ENCODE peak calls at places on chromosomes 16 and 17, in five cellular contexts. C, L, E, B and A are unnamed samples. For H3K36me3, the result is how much of the 10 kb centered on the place peaks cover.

GRCh38 chr17:15262291-15263205 is 2.6 kb downstream of the PMP22 start:
- ATAC-seq in C (peak), B (no peak), E (peak), L (peak), A (peak)

GRCh38 chr17:67138392-67138791 is 94.0 kb downstream of the CACNG1 start:
- ATAC-seq in E (no peak), L (no peak), C (no peak), B (no peak), A (no peak)

GRCh38 chr17:65385726-65386125 is 175.7 kb downstream of the AXIN2 start:
- ATAC-seq in B (no peak), L (no peak), C (peak), E (no peak), A (no peak)

GRCh38 chr16:2022723-2023097 is 3.1 kb downstream of the NPW start:
- ATAC-seq in L (peak), B (peak), E (peak), C (peak), A (peak)

GRCh38 chr17:10156579-10157488 is 41.6 kb downstream of the GAS7 start:
- ATAC-seq in C (no peak), E (no peak), B (peak), L (peak), A (peak)

GRCh38 chr17:40307001-40307690 is 1.8 kb upstream of the RARA start:
- ATAC-seq in B (no peak), C (peak), E (peak), L (no peak), A (no peak)

GRCh38 chr17:69223809-69224208 is 4.8 kb downstream of the ABCA10 start:
- ATAC-seq in B (peak), C (no peak), E (peak), L (no peak), A (no peak)

GRCh38 chr16:81995651-81996050 is 15.6 kb downstream of the SDR42E1 start:
- ATAC-seq in E (no peak), B (no peak), C (no peak), L (no peak), A (no peak)

GRCh38 chr17:40015005-40015997 is at the start of gene CSF3:
- ATAC-seq in E (peak), B (peak), C (no peak), L (peak), A (no peak)

GRCh38 chr16:82002831-82003230 is 8.4 kb downstream of the SDR42E1 start:
- ATAC-seq in E (no peak), L (no peak), C (no peak), B (no peak), A (no peak)

GRCh38 chr16:85461814-85462404 is 151.2 kb upstream of the GSE1 start:
- ATAC-seq in E (peak), B (peak), C (peak), L (peak), A (peak)

GRCh38 chr17:9472541-9472940 is 103.1 kb downstream of the STX8 start:
- ATAC-seq in C (no peak), E (no peak), L (no peak), B (no peak), A (peak)

GRCh38 chr16:84753412-84754325 is 53.9 kb downstream of the USP10 start:
- ATAC-seq in B (peak), E (peak), C (peak), L (no peak), A (no peak)

GRCh38 chr17:259341-259976 is 78.0 kb upstream of the DOC2B start:
- ATAC-seq in B (no peak), E (no peak), L (no peak), C (no peak), A (no peak)

GRCh38 chr17:9028171-9028570 is 6.9 kb downstream of the NTN1 start:
- ATAC-seq in C (no peak), B (no peak), L (no peak), E (no peak), A (peak)

GRCh38 chr16:22161999-22162657 is at the start of gene SDR42E2:
- ATAC-seq in L (no peak), B (peak), C (peak), E (peak), A (no peak)

GRCh38 chr17:51820252-51820651 is 338.3 kb downstream of the CA10 start:
- ATAC-seq in L (no peak), E (no peak), C (no peak), B (no peak), A (no peak)

GRCh38 chr16:78252757-78253156 is 153.3 kb downstream of the WWOX start:
- ATAC-seq in C (no peak), E (peak), L (no peak), B (no peak), A (no peak)

GRCh38 chr16:50671644-50672260 is 9.4 kb downstream of the SNX20 start:
- ATAC-seq in L (no peak), B (peak), C (peak), E (no peak), A (no peak)

GRCh38 chr17:44076716-44077594 is 6.4 kb downstream of the G6PC3 start:
- ATAC-seq in L (no peak), E (peak), C (no peak), B (no peak), A (no peak)

GRCh38 chr17:65229596-65229995 is 92.4 kb downstream of the RGS9 start:
- ATAC-seq in E (no peak), B (peak), L (no peak), C (no peak), A (no peak)

GRCh38 chr16:69858196-69859104 is 92.7 kb upstream of the CLEC18A start:
- ATAC-seq in C (no peak), B (no peak), L (no peak), E (peak), A (no peak)

GRCh38 chr16:22240023-22240697 is 34.1 kb downstream of the EEF2K start:
- ATAC-seq in L (no peak), B (no peak), C (no peak), E (no peak), A (peak)

GRCh38 chr16:55944377-55944802 is 69.2 kb upstream of the CES5A start:
- ATAC-seq in E (peak), B (peak), C (peak), L (peak), A (peak)

GRCh38 chr16:89261691-89262563 is 44.4 kb downstream of the ZNF778 start:
- ATAC-seq in C (no peak), B (no peak), L (no peak), E (peak), A (no peak)

GRCh38 chr17:15350777-15351486 is 9.5 kb upstream of the TEKT3 start:
- ATAC-seq in B (no peak), L (no peak), E (no peak), C (no peak), A (peak)

GRCh38 chr16:23060458-23061320 is 88.6 kb downstream of the USP31 start:
- ATAC-seq in C (peak), B (peak), E (peak), L (peak), A (peak)

GRCh38 chr16:29664133-29664912 is 1.3 kb downstream of the SPN start:
- ATAC-seq in E (peak), B (peak), L (no peak), C (peak), A (no peak)

GRCh38 chr16:62035115-62036092 is 834 bp downstream of the CDH8 start:
- ATAC-seq in B (no peak), E (no peak), C (no peak), L (no peak), A (peak)

GRCh38 chr17:42555122-42555622 is 2.4 kb downstream of the HSD17B1 start:
- ATAC-seq in C (no peak), E (peak), L (no peak), B (peak), A (no peak)

GRCh38 chr16:68510775-68511174 is 28.3 kb upstream of the ZFP90 start:
- ATAC-seq in C (no peak), B (no peak), L (no peak), E (no peak), A (no peak)

GRCh38 chr17:41718287-41718645 is 6.1 kb downstream of the GAST start:
- ATAC-seq in E (no peak), C (no peak), B (no peak), L (no peak), A (no peak)

GRCh38 chr17:6660765-6661463 is 9.4 kb downstream of the C17orf100 start:
- ATAC-seq in C (no peak), B (peak), E (no peak), L (no peak), A (no peak)

GRCh38 chr17:6661464-6661848 is 9.9 kb downstream of the C17orf100 start:
- ATAC-seq in L (no peak), B (no peak), C (no peak), E (no peak), A (no peak)

GRCh38 chr17:6654816-6655731 is 3.5 kb downstream of the C17orf100 start:
- ATAC-seq in E (no peak), C (no peak), L (no peak), B (no peak), A (no peak)

GRCh38 chr17:6660101-6660500 is 8.5 kb downstream of the C17orf100 start:
- ATAC-seq in B (no peak), C (no peak), E (no peak), L (no peak), A (no peak)

DNA sequence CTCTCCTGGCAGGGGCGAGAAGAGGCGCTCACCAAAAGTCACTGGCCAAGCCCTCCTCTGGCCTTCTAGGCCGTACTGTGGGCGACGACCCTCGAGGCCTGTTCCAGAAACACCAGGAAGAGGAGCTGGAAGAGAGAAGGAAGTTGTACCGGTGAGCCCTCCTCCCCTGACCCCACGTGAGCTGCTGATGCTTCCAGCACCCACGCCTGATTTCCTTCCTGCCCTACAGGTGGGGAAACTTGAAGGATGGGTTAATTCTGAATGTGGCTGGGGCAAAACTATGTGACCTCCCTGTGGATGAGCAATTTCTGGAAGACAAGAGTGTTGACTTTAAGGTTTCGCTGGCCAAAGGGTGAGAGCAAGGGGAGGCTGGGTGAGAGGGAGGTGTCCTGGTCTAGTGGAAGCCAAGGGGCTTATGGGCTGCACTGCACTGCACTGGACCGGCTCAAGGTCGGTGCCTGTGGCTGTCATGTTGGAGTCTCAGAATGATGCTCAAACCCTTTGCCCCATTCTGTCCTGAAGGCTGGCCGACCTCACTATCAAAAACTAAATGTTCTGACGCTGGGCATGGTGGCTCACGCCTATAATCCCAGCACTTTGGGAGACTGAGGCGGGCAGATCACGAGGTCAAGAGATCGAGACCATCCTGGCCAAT is 6.2 kb downstream of the C17orf100 start:
- ATAC-seq in L (no peak), E (no peak), C (no peak), B (peak), A (no peak)
- H3K4me3 ChIP-seq in L (peak), E (no peak), C (no peak), B (peak), A (no peak)

GRCh38 chr16:15701975-15702970 is 52.2 kb downstream of the NDE1 start:
- ATAC-seq in B (no peak), C (no peak), E (no peak), L (no peak), A (peak)

GRCh38 chr16:15703029-15703736 is 53.1 kb downstream of the NDE1 start:
- ATAC-seq in E (no peak), L (no peak), B (no peak), C (no peak), A (no peak)

GRCh38 chr16:15704545-15704987 is 54.5 kb downstream of the NDE1 start:
- ATAC-seq in E (peak), B (peak), L (peak), C (peak), A (peak)

GRCh38 chr16:15701367-15701766 is 51.3 kb downstream of the NDE1 start:
- ATAC-seq in C (no peak), B (no peak), E (no peak), L (no peak), A (no peak)

GRCh38 chr16:15699819-15700218 is 49.8 kb downstream of the NDE1 start:
- ATAC-seq in L (no peak), C (no peak), E (no peak), B (no peak), A (no peak)
- H3K36me3 ChIP-seq in L (half or more), C (half or more), E (under half), B (under half), A (half or more)

DNA sequence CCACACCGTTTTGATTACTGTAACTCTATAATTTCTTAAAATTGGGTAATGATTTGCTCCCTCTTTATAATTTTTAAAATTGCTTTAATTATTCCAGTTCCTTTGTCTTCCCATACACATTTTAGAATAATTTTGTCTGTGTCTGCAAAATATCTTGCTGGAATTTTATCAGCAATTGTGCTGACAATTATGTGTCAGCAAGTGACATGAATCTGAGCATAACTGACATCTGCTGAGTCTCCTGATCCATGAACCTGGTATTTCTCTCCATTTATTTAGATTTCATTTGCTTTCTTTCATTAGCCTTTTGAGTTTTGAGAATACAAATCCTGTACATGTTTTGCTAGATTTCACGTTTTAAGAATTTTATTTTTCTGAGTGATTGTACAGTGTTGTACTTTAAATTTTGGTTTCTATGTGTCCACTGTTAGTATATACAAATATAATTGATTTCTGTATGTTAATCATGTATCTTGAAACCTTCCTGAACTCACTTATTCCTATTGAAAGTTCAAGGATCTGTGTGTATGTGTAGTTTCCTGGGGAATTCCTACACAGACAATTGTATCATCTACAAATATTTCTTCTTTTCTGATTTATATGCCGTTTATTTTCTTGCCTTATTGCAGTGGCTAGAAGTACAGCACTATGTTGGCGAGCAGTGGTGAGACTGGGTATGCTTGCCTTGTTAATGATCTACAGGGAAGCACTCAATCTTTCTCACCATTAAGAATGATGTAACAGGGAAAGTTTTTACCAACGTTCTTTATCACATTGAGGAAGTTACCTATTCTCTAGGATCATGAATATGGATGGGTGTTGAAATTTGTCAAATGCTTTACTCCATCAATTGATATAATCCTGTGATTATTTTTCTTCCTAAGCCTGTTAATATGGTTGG is 45.2 kb downstream of the N4BP1 start:
- ATAC-seq in L (no peak), E (no peak), C (no peak), B (peak), A (no peak)
- TF ChIP-seq EP300 in L (no peak), E (no peak), C (no peak), B (no peak), A (no peak)

DNA sequence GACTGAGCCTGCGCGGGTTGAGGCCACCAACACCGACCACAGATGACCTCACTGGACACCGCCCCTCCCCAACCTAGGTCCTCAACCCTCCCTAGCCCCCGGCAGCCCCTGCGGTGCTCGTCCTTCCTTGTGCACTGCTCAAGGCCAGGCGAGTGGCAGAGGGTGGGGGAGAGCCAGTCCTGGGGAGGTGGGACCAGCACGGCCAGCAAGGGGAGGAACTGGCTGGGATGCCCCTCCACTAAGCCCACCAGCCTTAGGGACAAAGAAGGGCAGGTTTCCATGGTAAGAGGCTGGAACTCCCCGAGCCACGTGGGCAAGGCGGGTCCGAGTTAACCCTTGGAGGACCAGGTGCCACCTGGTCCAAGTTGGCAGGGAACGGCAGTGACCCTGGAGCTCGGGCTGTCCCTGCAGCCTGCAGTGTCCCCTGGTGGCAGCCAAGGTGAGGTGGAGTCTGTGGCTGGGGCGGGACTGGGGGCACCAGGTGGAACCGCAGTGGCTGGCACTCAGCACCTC is 9.2 kb downstream of the FSCN2 start:
- ATAC-seq in E (peak), B (peak), L (peak), C (peak), A (peak)
- H3K4me3 ChIP-seq in E (no peak), B (no peak), L (no peak), C (no peak), A (no peak)

DNA sequence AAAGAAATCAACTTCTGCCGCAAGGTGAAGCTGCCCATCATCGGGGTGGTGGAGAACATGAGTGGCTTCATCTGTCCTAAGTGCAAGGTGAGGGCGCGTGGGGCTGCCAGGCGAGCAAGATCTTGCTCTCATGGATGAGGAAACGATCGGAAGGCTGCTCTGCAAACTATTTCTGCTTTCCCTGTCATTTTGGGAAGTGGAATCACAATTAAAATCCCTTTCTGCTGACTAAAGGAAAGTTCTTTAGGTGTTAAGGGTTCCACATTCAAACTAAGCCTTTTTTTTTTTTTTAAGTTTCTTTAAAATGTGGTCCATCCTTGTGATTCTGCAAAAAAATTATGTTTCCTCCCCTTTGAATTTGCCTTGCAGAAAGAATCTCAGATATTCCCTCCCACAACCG is 17.7 kb downstream of the NUBP1 start:
- ATAC-seq in C (no peak), B (no peak), E (no peak), L (no peak), A (no peak)
- H3K36me3 ChIP-seq in C (half or more), B (under half), E (half or more), L (half or more), A (under half)

GRCh38 chr17:78815696-78816095 is 24.9 kb downstream of the USP36 start:
- ATAC-seq in E (no peak), C (no peak), B (no peak), L (no peak), A (no peak)

GRCh38 chr17:78818152-78818846 is 22.3 kb downstream of the USP36 start:
- ATAC-seq in L (no peak), E (no peak), C (no peak), B (no peak), A (no peak)

GRCh38 chr17:78818932-78819331 is 21.7 kb downstream of the USP36 start:
- ATAC-seq in C (peak), B (no peak), L (no peak), E (no peak), A (no peak)

GRCh38 chr17:78819402-78819801 is 21.2 kb downstream of the USP36 start:
- ATAC-seq in C (no peak), E (no peak), L (no peak), B (no peak), A (no peak)

GRCh38 chr17:78817123-78817522 is 23.5 kb downstream of the USP36 start:
- ATAC-seq in B (no peak), E (no peak), C (no peak), L (no peak), A (no peak)
- TF ChIP-seq EP300 in B (no peak), E (no peak), C (no peak), L (no peak), A (no peak)

GRCh38 chr17:75033346-75034235 is 13.2 kb downstream of the ATP5PD start:
- ATAC-seq in C (peak), E (peak), L (peak), B (peak), A (peak)

GRCh38 chr17:75034236-75034908 is 12.4 kb downstream of the ATP5PD start:
- ATAC-seq in B (peak), C (peak), L (peak), E (peak), A (peak)

GRCh38 chr17:75030161-75030560 is 16.6 kb downstream of the ATP5PD start:
- ATAC-seq in L (no peak), E (no peak), B (no peak), C (no peak), A (no peak)

GRCh38 chr17:75032896-75033294 is 13.9 kb downstream of the ATP5PD start:
- ATAC-seq in B (no peak), L (no peak), C (no peak), E (no peak), A (no peak)

GRCh38 chr17:75031972-75032895 is 14.5 kb downstream of the ATP5PD start:
- ATAC-seq in E (no peak), L (peak), B (peak), C (no peak), A (peak)
- H3K4me3 ChIP-seq in E (peak), L (peak), B (peak), C (peak), A (peak)

DNA sequence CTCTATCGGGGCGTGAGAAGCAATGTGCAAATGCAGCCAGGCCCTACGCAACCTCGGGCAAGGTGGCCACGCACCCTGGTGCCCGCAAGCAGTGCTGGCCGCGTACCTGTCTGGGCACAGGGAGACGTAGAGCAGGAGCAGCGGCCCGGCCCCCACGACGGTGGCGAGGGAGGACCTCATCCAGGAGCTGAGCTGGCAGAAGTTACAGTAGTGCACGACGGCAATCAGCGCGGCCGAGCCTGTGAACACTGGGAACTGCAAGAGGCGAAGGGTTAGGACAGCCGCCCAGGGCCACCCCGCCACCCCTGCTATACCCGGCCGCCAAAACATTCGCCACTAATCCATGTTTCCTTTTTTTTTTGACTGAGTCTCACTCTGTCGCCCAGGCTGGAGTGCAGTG is 96.9 kb upstream of the CREBBP start:
- ATAC-seq in C (no peak), L (no peak), B (no peak), E (no peak), A (no peak)
- H3K36me3 ChIP-seq in C (under half), L (half or more), B (under half), E (under half), A (under half)